ENCODE peak calls at places on chromosomes 13 and 19, in eight cellular contexts. One of them, this sample, is unnamed.

GRCh38 chr19:45468159-45468651 is 409 bp downstream of the FOSB start:
- DNase-seq in foreskin fibroblast: no peak
- DNase-seq in suprapubic skin: no peak
- DNase-seq in AG04450: no peak
- DNase-seq in heart left ventricle: no peak
- DNase-seq in GM12865: peak
- DNase-seq in IMR-90: no peak
- DNase-seq in epithelial cell of esophagus: peak
- DNase-seq in this sample: no peak

GRCh38 chr13:112062619-112063308 is 4.2 kb upstream of the SOX1 start:
- DNase-seq in suprapubic skin: peak
- DNase-seq in AG04450: no peak
- DNase-seq in IMR-90: no peak
- DNase-seq in foreskin fibroblast: no peak
- DNase-seq in heart left ventricle: no peak
- DNase-seq in GM12865: no peak
- DNase-seq in epithelial cell of esophagus: no peak
- DNase-seq in this sample: no peak

GRCh38 chr19:49554701-49555181 is 25.6 kb downstream of the NOSIP start:
- DNase-seq in heart left ventricle: no peak
- DNase-seq in foreskin fibroblast: peak
- DNase-seq in AG04450: no peak
- DNase-seq in epithelial cell of esophagus: peak
- DNase-seq in GM12865: no peak
- DNase-seq in IMR-90: no peak
- DNase-seq in suprapubic skin: no peak
- DNase-seq in this sample: no peak

GRCh38 chr19:54138777-54139256 is 1.3 kb downstream of the CNOT3 start:
- DNase-seq in epithelial cell of esophagus: no peak
- DNase-seq in AG04450: no peak
- DNase-seq in heart left ventricle: no peak
- DNase-seq in foreskin fibroblast: no peak
- DNase-seq in IMR-90: no peak
- DNase-seq in GM12865: no peak
- DNase-seq in suprapubic skin: no peak
- DNase-seq in this sample: no peak

GRCh38 chr13:43339145-43339820 is 315.9 kb downstream of the DNAJC15 start:
- DNase-seq in GM12865: no peak
- DNase-seq in heart left ventricle: no peak
- DNase-seq in AG04450: no peak
- DNase-seq in IMR-90: no peak
- DNase-seq in foreskin fibroblast: no peak
- DNase-seq in epithelial cell of esophagus: no peak
- DNase-seq in suprapubic skin: no peak
- DNase-seq in this sample: no peak

GRCh38 chr19:10808937-10809655 is 26.9 kb downstream of the TMED1 start:
- DNase-seq in heart left ventricle: no peak
- DNase-seq in GM12865: no peak
- DNase-seq in IMR-90: peak
- DNase-seq in suprapubic skin: no peak
- DNase-seq in AG04450: no peak
- DNase-seq in foreskin fibroblast: peak
- DNase-seq in epithelial cell of esophagus: peak
- DNase-seq in this sample: no peak

GRCh38 chr19:45254044-45254531 is 3.0 kb downstream of the MARK4 start:
- DNase-seq in GM12865: no peak
- DNase-seq in heart left ventricle: no peak
- DNase-seq in IMR-90: no peak
- DNase-seq in AG04450: no peak
- DNase-seq in foreskin fibroblast: no peak
- DNase-seq in epithelial cell of esophagus: no peak
- DNase-seq in suprapubic skin: no peak
- DNase-seq in this sample: no peak

GRCh38 chr19:29292562-29292961 is 79.6 kb upstream of the UQCRFS1 start:
- DNase-seq in AG04450: no peak
- DNase-seq in GM12865: no peak
- DNase-seq in foreskin fibroblast: no peak
- DNase-seq in IMR-90: no peak
- DNase-seq in heart left ventricle: no peak
- DNase-seq in suprapubic skin: peak
- DNase-seq in epithelial cell of esophagus: no peak
- DNase-seq in this sample: no peak

GRCh38 chr13:62964522-62964921 is 1548.9 kb upstream of the PCDH20 start:
- DNase-seq in heart left ventricle: no peak
- DNase-seq in foreskin fibroblast: no peak
- DNase-seq in IMR-90: no peak
- DNase-seq in AG04450: no peak
- DNase-seq in suprapubic skin: no peak
- DNase-seq in GM12865: no peak
- DNase-seq in epithelial cell of esophagus: no peak
- DNase-seq in this sample: no peak

GRCh38 chr19:27672309-27673047 is 1540.5 kb downstream of the UQCRFS1 start:
- DNase-seq in suprapubic skin: peak
- DNase-seq in heart left ventricle: peak
- DNase-seq in foreskin fibroblast: no peak
- DNase-seq in AG04450: no peak
- DNase-seq in GM12865: no peak
- DNase-seq in IMR-90: no peak
- DNase-seq in epithelial cell of esophagus: no peak
- DNase-seq in this sample: no peak

GRCh38 chr13:43908156-43909126 is 28.7 kb downstream of the LACC1 start:
- DNase-seq in suprapubic skin: no peak
- DNase-seq in heart left ventricle: no peak
- DNase-seq in AG04450: peak
- DNase-seq in epithelial cell of esophagus: peak
- DNase-seq in GM12865: peak
- DNase-seq in IMR-90: peak
- DNase-seq in foreskin fibroblast: peak
- DNase-seq in this sample: no peak

GRCh38 chr19:55667958-55668357 is 7.1 kb upstream of the EPN1 start:
- DNase-seq in AG04450: no peak
- DNase-seq in IMR-90: no peak
- DNase-seq in GM12865: no peak
- DNase-seq in foreskin fibroblast: no peak
- DNase-seq in suprapubic skin: no peak
- DNase-seq in heart left ventricle: no peak
- DNase-seq in epithelial cell of esophagus: peak
- DNase-seq in this sample: no peak

GRCh38 chr19:2974342-2974932 is 2.9 kb upstream of the TLE6 start:
- DNase-seq in AG04450: no peak
- DNase-seq in GM12865: no peak
- DNase-seq in IMR-90: no peak
- DNase-seq in heart left ventricle: peak
- DNase-seq in epithelial cell of esophagus: no peak
- DNase-seq in foreskin fibroblast: no peak
- DNase-seq in suprapubic skin: no peak
- DNase-seq in this sample: no peak

GRCh38 chr19:18802354-18802753 is 11.2 kb upstream of the COMP start:
- DNase-seq in epithelial cell of esophagus: no peak
- DNase-seq in GM12865: no peak
- DNase-seq in foreskin fibroblast: no peak
- DNase-seq in suprapubic skin: no peak
- DNase-seq in heart left ventricle: no peak
- DNase-seq in IMR-90: no peak
- DNase-seq in AG04450: no peak
- DNase-seq in this sample: no peak

GRCh38 chr13:73390100-73390499 is 331.3 kb downstream of the KLF5 start:
- DNase-seq in AG04450: no peak
- DNase-seq in foreskin fibroblast: no peak
- DNase-seq in IMR-90: no peak
- DNase-seq in suprapubic skin: no peak
- DNase-seq in GM12865: no peak
- DNase-seq in heart left ventricle: no peak
- DNase-seq in epithelial cell of esophagus: peak
- DNase-seq in this sample: no peak

GRCh38 chr19:7823902-7824301 is 6.1 kb upstream of the EVI5L start:
- DNase-seq in AG04450: no peak
- DNase-seq in suprapubic skin: no peak
- DNase-seq in epithelial cell of esophagus: no peak
- DNase-seq in heart left ventricle: no peak
- DNase-seq in GM12865: no peak
- DNase-seq in foreskin fibroblast: no peak
- DNase-seq in IMR-90: no peak
- DNase-seq in this sample: no peak

GRCh38 chr19:18306903-18307681 is 15.8 kb downstream of the LSM4 start:
- DNase-seq in epithelial cell of esophagus: no peak
- DNase-seq in heart left ventricle: no peak
- DNase-seq in AG04450: no peak
- DNase-seq in GM12865: peak
- DNase-seq in foreskin fibroblast: no peak
- DNase-seq in suprapubic skin: no peak
- DNase-seq in IMR-90: no peak
- DNase-seq in this sample: peak

GRCh38 chr19:47099576-47100050 is 14.0 kb downstream of the ZC3H4 start:
- DNase-seq in AG04450: no peak
- DNase-seq in GM12865: no peak
- DNase-seq in IMR-90: no peak
- DNase-seq in suprapubic skin: no peak
- DNase-seq in epithelial cell of esophagus: no peak
- DNase-seq in heart left ventricle: no peak
- DNase-seq in foreskin fibroblast: no peak
- DNase-seq in this sample: no peak
- TF ChIP-seq CTCF in AG04450: no peak
- TF ChIP-seq CTCF in GM12865: no peak
- TF ChIP-seq CTCF in IMR-90: no peak
- TF ChIP-seq CTCF in suprapubic skin: no peak
- TF ChIP-seq CTCF in epithelial cell of esophagus: no peak
- TF ChIP-seq CTCF in heart left ventricle: no peak
- TF ChIP-seq CTCF in foreskin fibroblast: no peak
- TF ChIP-seq CTCF in this sample: no peak

DNA sequence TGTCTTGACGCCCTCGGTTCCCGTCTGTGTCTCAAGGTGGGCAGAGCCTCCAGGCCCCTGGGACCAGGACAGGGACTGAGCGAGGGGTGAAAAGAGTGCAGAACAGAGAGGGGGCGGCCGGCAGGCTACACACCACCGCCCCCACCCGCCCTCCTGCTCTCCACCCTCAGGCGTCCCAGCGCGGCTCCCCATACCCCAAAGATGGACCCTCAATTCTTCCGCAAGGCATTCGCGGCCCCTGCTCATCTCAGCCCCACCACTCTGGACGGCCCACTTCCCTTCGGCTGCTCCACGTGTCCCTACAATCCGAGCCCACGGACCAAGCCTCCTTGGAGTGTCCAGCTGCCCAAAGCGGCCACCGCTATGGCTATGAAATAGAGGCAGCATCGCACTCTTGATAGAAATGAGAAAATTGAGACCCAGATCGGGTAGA is 1.8 kb downstream of the KLF16 start:
- DNase-seq in GM12865: no peak
- DNase-seq in heart left ventricle: peak
- DNase-seq in foreskin fibroblast: no peak
- DNase-seq in AG04450: no peak
- DNase-seq in IMR-90: no peak
- DNase-seq in suprapubic skin: no peak
- DNase-seq in epithelial cell of esophagus: no peak
- DNase-seq in this sample: no peak
- TF ChIP-seq CTCF in GM12865: no peak
- TF ChIP-seq CTCF in heart left ventricle: no peak
- TF ChIP-seq CTCF in foreskin fibroblast: no peak
- TF ChIP-seq CTCF in AG04450: no peak
- TF ChIP-seq CTCF in IMR-90: no peak
- TF ChIP-seq CTCF in suprapubic skin: no peak
- TF ChIP-seq CTCF in epithelial cell of esophagus: no peak
- TF ChIP-seq CTCF in this sample: no peak

GRCh38 chr13:110712849-110713641 is 455 bp upstream of the ING1 start:
- DNase-seq in heart left ventricle: peak
- DNase-seq in foreskin fibroblast: peak
- DNase-seq in IMR-90: peak
- DNase-seq in GM12865: peak
- DNase-seq in AG04450: peak
- DNase-seq in suprapubic skin: peak
- DNase-seq in epithelial cell of esophagus: peak
- DNase-seq in this sample: peak

GRCh38 chr13:110714798-110715394 is 1.4 kb downstream of the ING1 start:
- DNase-seq in IMR-90: peak
- DNase-seq in GM12865: no peak
- DNase-seq in foreskin fibroblast: peak
- DNase-seq in epithelial cell of esophagus: peak
- DNase-seq in heart left ventricle: peak
- DNase-seq in AG04450: no peak
- DNase-seq in suprapubic skin: peak
- DNase-seq in this sample: no peak

GRCh38 chr13:110715395-110716234 is 2.1 kb downstream of the ING1 start:
- DNase-seq in suprapubic skin: peak
- DNase-seq in foreskin fibroblast: peak
- DNase-seq in heart left ventricle: peak
- DNase-seq in GM12865: peak
- DNase-seq in IMR-90: peak
- DNase-seq in epithelial cell of esophagus: peak
- DNase-seq in AG04450: peak
- DNase-seq in this sample: peak

GRCh38 chr13:110713642-110713952 is at the start of gene ING1:
- DNase-seq in GM12865: no peak
- DNase-seq in heart left ventricle: no peak
- DNase-seq in suprapubic skin: no peak
- DNase-seq in epithelial cell of esophagus: no peak
- DNase-seq in IMR-90: no peak
- DNase-seq in AG04450: no peak
- DNase-seq in foreskin fibroblast: no peak
- DNase-seq in this sample: no peak

GRCh38 chr13:110713981-110714797 is 689 bp downstream of the ING1 start:
- DNase-seq in IMR-90: peak
- DNase-seq in heart left ventricle: peak
- DNase-seq in epithelial cell of esophagus: peak
- DNase-seq in AG04450: no peak
- DNase-seq in GM12865: peak
- DNase-seq in foreskin fibroblast: peak
- DNase-seq in suprapubic skin: no peak
- DNase-seq in this sample: peak
- TF ChIP-seq CTCF in IMR-90: no peak
- TF ChIP-seq CTCF in heart left ventricle: no peak
- TF ChIP-seq CTCF in epithelial cell of esophagus: no peak
- TF ChIP-seq CTCF in AG04450: no peak
- TF ChIP-seq CTCF in GM12865: peak
- TF ChIP-seq CTCF in foreskin fibroblast: no peak
- TF ChIP-seq CTCF in suprapubic skin: no peak
- TF ChIP-seq CTCF in this sample: no peak

DNA sequence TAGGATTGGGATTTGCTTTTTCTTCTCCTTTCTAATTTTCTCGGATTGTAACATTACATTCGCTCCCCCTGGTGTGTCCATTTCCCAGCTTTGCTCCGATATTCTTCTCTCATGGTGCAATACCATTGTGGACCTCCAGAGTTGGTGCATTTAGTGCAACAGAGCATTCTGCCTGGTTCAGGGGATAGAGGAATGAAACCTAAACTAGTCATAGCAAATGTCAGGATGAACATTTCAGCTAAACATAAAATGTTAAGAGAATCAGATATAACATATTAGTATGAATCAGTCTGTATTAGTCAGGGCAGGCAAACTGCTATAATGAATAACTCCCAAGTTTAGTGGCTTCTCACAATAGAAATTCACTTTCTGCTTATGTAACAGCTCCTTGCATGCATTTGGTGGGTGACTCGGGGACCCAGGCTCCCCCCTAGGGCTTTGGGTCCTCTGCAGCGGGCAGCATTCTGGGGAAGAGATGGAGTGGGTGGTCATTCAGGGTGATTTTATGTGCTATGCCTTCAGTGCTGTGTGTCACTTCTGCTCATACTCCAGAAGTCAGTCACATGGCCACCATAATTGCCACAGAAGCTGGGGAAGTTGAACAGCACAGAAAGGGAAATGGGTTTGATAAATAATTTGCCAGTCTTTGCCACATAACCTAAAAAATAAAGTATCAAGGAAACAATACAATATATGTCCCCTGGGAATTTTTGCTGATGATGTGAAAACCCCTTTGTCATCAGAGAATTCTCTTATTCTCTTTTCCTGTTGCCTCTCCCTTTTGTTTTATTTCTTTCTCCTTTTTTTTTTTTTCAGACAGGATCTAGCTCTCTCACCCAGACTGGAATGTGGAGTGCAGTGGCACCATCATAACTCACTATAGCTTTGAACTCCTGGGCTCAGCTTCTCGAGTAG is 111.0 kb downstream of the HSPH1 start:
- DNase-seq in AG04450: no peak
- DNase-seq in IMR-90: peak
- DNase-seq in suprapubic skin: peak
- DNase-seq in epithelial cell of esophagus: peak
- DNase-seq in heart left ventricle: no peak
- DNase-seq in GM12865: no peak
- DNase-seq in foreskin fibroblast: no peak
- DNase-seq in this sample: no peak
- TF ChIP-seq CTCF in AG04450: peak
- TF ChIP-seq CTCF in IMR-90: peak
- TF ChIP-seq CTCF in suprapubic skin: peak
- TF ChIP-seq CTCF in epithelial cell of esophagus: peak
- TF ChIP-seq CTCF in heart left ventricle: no peak
- TF ChIP-seq CTCF in GM12865: no peak
- TF ChIP-seq CTCF in foreskin fibroblast: no peak
- TF ChIP-seq CTCF in this sample: no peak

This sample was measured in GM20000.